ENCODE peak calls at places on chromosomes 2 and 18, in four cellular contexts. U, G, Y and E are unnamed samples.

GRCh38 chr2:86295071-86295470 is 42.4 kb downstream of the REEP1 start:
- DNase-seq in U (no peak), G (no peak), Y (no peak), E (no peak)

GRCh38 chr2:119338282-119338681 is 28.4 kb downstream of the C2orf76 start:
- DNase-seq in U (no peak), G (no peak), Y (no peak), E (no peak)

GRCh38 chr18:50183556-50183955 is 11.4 kb downstream of the MYO5B start:
- DNase-seq in U (peak), G (peak), Y (no peak), E (no peak)

GRCh38 chr2:200763422-200763821 is 48.3 kb upstream of the BZW1 start:
- DNase-seq in U (no peak), G (no peak), Y (no peak), E (no peak)

GRCh38 chr2:120293991-120294329 is 41.3 kb downstream of the RALB start:
- DNase-seq in U (no peak), G (no peak), Y (peak), E (no peak)

GRCh38 chr2:131076707-131077106 is 16.6 kb downstream of the FAM168B start:
- DNase-seq in U (no peak), G (peak), Y (no peak), E (no peak)

GRCh38 chr2:55511508-55512124 is 7.9 kb upstream of the CFAP36 start:
- DNase-seq in U (peak), G (peak), Y (no peak), E (peak)

GRCh38 chr2:26482211-26483026 is 4.5 kb upstream of the OTOF start:
- DNase-seq in U (no peak), G (no peak), Y (no peak), E (no peak)

GRCh38 chr18:58996131-58996632 is 131.5 kb downstream of the ZNF532 start:
- DNase-seq in U (no peak), G (no peak), Y (no peak), E (no peak)

GRCh38 chr18:69885841-69886531 is 61.7 kb downstream of the CD226 start:
- DNase-seq in U (no peak), G (peak), Y (peak), E (no peak)

GRCh38 chr2:74002515-74003391 is 18.0 kb downstream of the TET3 start:
- DNase-seq in U (peak), G (peak), Y (no peak), E (peak)

GRCh38 chr2:146837857-146838256 is 1007.0 kb upstream of the ACVR2A start:
- DNase-seq in U (no peak), G (no peak), Y (no peak), E (no peak)

GRCh38 chr2:20449501-20450200 is 2.8 kb downstream of the RHOB start:
- DNase-seq in U (no peak), G (peak), Y (no peak), E (no peak)

GRCh38 chr2:227366861-227367800 is 12.0 kb downstream of the TM4SF20 start:
- DNase-seq in U (no peak), G (no peak), Y (no peak), E (no peak)

GRCh38 chr18:75064513-75064905 is 144.4 kb downstream of the PTGR3 start:
- DNase-seq in U (no peak), G (no peak), Y (no peak), E (no peak)

GRCh38 chr2:231604101-231604684 is 11.5 kb downstream of the TEX44 start:
- DNase-seq in U (peak), G (peak), Y (no peak), E (peak)

DNA sequence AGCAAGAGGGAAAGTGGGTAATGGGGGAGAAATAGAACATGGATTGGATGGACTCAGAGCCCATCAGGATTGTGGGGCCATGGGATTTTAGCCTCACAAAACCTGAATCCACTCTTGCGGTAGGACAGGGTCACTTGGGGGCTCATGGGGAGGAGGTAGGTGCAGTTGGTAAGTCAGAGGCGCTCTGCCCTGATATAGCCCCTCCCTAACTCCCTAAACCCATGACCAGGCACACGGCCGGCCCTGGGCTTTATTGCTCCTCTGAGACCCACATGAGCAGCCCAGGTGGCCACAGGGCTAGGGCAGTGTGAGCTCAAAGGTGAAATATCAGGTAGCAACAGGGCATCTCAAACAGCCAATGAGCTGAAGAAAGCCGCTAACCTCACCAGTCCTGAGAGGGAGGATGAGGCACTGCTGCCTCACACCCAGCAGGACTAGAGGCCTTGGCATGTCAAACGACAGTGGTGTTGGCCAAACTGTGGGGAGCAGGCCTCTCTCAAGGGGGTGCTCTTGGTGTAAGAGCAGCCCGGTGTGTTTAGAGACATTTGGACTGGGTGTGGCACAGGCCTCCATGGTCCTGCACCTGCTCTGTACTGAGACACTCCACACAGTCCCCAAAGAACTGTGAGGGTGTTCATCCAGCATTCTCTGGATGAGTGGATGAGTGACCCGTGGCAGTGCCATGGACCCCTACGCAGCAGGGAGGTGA is 90.8 kb upstream of the HS6ST1 start:
- DNase-seq in U (no peak), G (no peak), Y (no peak), E (no peak)
- TF ChIP-seq TCF7 in U (no peak), G (no peak), Y (no peak), E (no peak)

DNA sequence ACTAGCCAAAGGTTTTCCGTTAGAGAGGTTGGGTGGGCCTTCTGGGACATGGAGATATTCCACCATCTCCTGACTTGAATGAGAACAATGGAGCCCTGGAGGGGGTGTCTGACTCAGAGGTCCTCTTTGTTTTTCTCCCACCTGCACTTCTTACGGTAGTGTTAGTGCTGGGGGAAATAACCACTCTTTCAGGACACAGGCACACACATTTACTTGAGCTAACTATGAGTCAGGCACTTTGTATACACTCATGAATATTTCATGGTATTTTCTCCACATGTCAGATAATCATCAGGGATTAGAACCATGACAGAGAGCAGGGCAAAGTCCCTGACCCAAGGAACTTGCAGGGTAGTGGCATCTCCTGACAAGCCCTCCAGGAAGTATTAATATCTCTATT is 439.1 kb downstream of the TSN start:
- DNase-seq in U (no peak), G (no peak), Y (no peak), E (no peak)
- TF ChIP-seq TCF7 in U (no peak), G (no peak), Y (no peak), E (no peak)

GRCh38 chr2:239657992-239658391 is 257.2 kb upstream of the HDAC4 start:
- DNase-seq in U (no peak), G (no peak), Y (no peak), E (no peak)
- TF ChIP-seq TCF7 in U (no peak), G (no peak), Y (no peak), E (no peak)

DNA sequence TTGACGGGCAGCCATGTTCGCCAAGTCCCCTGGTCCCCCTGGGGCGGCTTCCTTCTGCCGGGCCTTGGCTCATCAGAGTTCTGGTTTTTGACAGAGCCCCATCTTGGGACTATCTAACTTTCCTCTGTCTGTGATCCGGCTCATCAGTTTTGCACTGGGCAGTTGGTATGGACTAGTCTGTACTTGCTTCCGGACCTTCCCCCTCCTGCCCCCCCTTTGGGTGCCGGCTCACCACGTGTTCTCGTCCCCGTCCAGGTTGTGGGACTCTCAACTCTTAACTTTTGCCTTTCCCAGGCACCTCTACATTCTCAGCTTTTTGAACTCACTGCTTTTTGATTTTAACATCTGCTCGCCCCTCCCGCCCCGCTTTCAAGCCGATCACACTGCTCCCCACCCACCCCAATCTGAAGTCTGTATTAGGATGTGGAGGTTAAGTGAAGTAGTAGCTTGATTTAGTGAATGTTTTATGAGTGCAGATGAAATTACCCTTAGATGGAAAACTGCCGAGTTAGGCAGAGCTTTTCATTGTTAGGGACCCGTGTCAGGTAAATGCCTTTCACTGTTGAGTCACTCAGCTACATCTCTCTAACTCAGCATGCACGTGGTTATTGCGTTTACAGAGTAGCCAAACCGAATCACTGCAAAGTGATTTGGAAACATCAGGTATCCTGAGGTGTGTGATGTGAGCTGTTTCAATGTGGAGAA is 874 bp downstream of the WDR43 start:
- DNase-seq in U (peak), G (peak), Y (no peak), E (peak)
- TF ChIP-seq TCF7 in U (no peak), G (no peak), Y (no peak), E (no peak)

GRCh38 chr2:203532957-203533695 is 2.0 kb downstream of the RAPH1 start:
- DNase-seq in U (peak), G (peak), Y (no peak), E (no peak)
- TF ChIP-seq TCF7 in U (no peak), G (no peak), Y (no peak), E (no peak)